ENCODE peak calls at places on chromosomes 13 and 19, in five cellular contexts. Z, F, X, E and I are unnamed samples.

GRCh38 chr19:35628264-35628564 is 622 bp upstream of the RBM42 start:
- DNase-seq in Z (no peak), X (no peak), F (no peak), E (no peak), I (no peak)

GRCh38 chr19:48632692-48633147 is 4.5 kb downstream of the DBP start:
- DNase-seq in F (no peak), Z (no peak), X (no peak), E (no peak), I (no peak)

GRCh38 chr13:34749046-34749445 is 193.0 kb upstream of the NBEA start:
- DNase-seq in Z (no peak), E (no peak), X (no peak), F (no peak), I (no peak)

GRCh38 chr13:76307157-76307556 is 579.0 kb downstream of the KCTD12 start:
- DNase-seq in Z (no peak), X (peak), F (no peak), E (no peak), I (no peak)

GRCh38 chr19:17996826-17997316 is 11.1 kb upstream of the ARRDC2 start:
- DNase-seq in F (peak), E (peak), Z (peak), X (peak), I (peak)

GRCh38 chr19:20964798-20965197 is 41.7 kb downstream of the ZNF85 start:
- DNase-seq in E (no peak), X (no peak), F (no peak), Z (peak), I (no peak)

GRCh38 chr13:27423333-27423732 is 1.1 kb upstream of the GTF3A start:
- DNase-seq in E (no peak), X (no peak), F (no peak), Z (no peak), I (no peak)

GRCh38 chr13:113383089-113383488 is 19.2 kb upstream of the GRTP1 start:
- DNase-seq in X (no peak), Z (no peak), F (peak), E (no peak), I (no peak)

GRCh38 chr13:111202149-111202548 is 87.0 kb downstream of the ARHGEF7 start:
- DNase-seq in F (no peak), X (no peak), Z (no peak), E (no peak), I (no peak)

GRCh38 chr13:111198979-111199378 is 83.9 kb downstream of the ARHGEF7 start:
- DNase-seq in X (no peak), Z (no peak), F (no peak), E (no peak), I (no peak)

GRCh38 chr13:111202745-111203144 is 87.6 kb downstream of the ARHGEF7 start:
- DNase-seq in X (peak), F (no peak), Z (no peak), E (no peak), I (no peak)

GRCh38 chr13:111203742-111204386 is 88.8 kb downstream of the ARHGEF7 start:
- DNase-seq in F (no peak), X (no peak), E (no peak), Z (no peak), I (no peak)

DNA sequence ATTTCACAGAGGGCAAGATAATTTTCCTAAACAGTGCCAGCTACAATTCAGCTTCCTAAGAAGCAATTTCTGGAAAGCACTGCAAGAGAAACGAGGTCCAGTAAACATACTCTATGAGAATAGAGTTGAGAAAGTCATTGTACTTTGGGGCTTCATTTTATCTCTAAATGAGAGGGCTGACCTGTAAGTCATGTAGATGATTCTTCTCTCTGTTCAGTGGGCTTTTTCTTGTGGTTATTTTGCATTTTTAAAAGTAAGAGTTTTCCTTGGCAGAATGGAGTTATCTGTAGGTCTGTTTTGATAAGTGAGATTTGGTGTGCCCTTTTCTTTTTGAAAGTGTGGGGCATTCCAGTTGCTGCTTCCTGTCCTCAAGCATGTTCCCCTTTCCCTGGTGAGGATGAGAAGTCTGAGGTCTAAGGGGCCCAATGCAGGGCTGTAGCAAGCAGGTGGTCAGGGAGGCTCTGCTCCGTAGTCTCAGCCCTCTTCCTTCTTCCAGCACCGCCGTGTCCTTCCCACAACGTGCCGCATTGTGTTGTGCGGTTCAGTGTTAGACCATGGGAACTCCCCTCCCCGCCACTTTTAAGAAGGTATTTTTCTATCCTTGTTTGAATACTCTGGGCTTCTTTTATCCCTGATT is 86.3 kb downstream of the ARHGEF7 start:
- DNase-seq in Z (no peak), E (no peak), X (no peak), F (no peak), I (no peak)
- TF ChIP-seq CTCF in Z (no peak), E (no peak), X (no peak), F (no peak), I (no peak)

GRCh38 chr19:50607874-50608785 is 31.6 kb downstream of the SYT3 start:
- DNase-seq in X (peak), E (peak), F (peak), Z (peak), I (peak)
- TF ChIP-seq CTCF in X (peak), E (peak), F (no peak), Z (peak), I (peak)

DNA sequence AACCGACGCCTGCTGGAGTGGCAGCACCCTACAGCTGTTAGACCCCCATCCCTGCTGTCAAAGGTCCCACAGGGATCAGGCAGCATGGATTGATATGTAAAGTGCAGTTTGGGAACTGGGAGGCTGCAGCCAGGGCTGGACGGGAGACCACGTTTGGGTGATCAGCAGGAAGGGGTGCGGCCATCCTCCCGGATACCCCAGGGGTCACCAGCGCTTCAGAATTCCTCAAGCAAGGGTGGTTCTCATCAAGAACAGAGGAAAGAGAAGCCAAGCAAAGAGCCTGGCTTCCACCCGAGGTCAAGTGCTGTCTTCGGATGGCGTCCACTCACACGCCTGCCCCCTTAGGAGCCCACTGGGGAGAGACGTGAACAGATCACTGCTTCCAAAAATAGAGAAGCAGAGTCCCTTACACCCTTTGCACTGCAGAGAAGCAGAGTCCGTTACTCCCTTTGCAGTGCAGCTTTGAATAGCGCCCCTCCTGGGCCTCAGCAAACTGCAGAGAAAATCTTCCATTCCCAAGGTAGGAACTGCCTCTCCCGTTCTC is 35.5 kb downstream of the DHRS12 start:
- DNase-seq in F (no peak), X (no peak), E (no peak), Z (no peak), I (peak)
- TF ChIP-seq CTCF in F (no peak), X (peak), E (no peak), Z (no peak), I (peak)

GRCh38 chr19:31613683-31614219 is 264.5 kb upstream of the TSHZ3 start:
- DNase-seq in F (no peak), X (no peak), Z (no peak), E (no peak), I (no peak)
- TF ChIP-seq CTCF in F (no peak), X (no peak), Z (no peak), E (no peak), I (no peak)